ENCODE peak calls at places on chromosomes 4 and X, in eight cellular contexts. X, Y, L, Z, Q, B, W and K are unnamed samples.

GRCh38 chr4:1205641-1206298 is 33.4 kb upstream of the SPON2 start:
- DNase-seq in W (no peak), B (no peak), Y (no peak), L (peak; percentile 8), Q (no peak), Z (peak; percentile 17), X (no peak), K (no peak)

GRCh38 chr4:95510145-95510544 is 38.6 kb downstream of the UNC5C start:
- DNase-seq in W (no peak), Y (peak; percentile 68), X (peak; percentile 45), Z (no peak), Q (peak; percentile 21), L (peak; percentile 55), B (peak; percentile 62), K (no peak)

GRCh38 chrX:49001521-49002090 is 458 bp downstream of the GRIPAP1 start:
- DNase-seq in Y (peak; percentile 47), W (no peak), Q (peak; percentile 62), L (peak; percentile 70), Z (no peak), B (peak; percentile 46), X (peak; percentile 20), K (no peak)

GRCh38 chrX:44244008-44244407 is 99.5 kb downstream of the EFHC2 start:
- DNase-seq in Z (no peak), Y (peak; percentile 50), B (peak; percentile 49), L (peak; percentile 51), W (no peak), X (peak; percentile 30), Q (peak; percentile 28), K (no peak)

GRCh38 chr4:114302472-114302871 is 296.1 kb upstream of the UGT8 start:
- DNase-seq in X (no peak), Q (no peak), B (no peak), L (peak; percentile 11), Y (no peak), W (no peak), Z (no peak), K (peak; percentile 12)

GRCh38 chrX:71439898-71440297 is 73.7 kb downstream of the TAF1 start:
- DNase-seq in Q (no peak), W (no peak), B (no peak), Z (no peak), X (no peak), Y (no peak), L (no peak), K (no peak)

GRCh38 chr4:4860381-4860802 is 927 bp downstream of the MSX1 start:
- DNase-seq in Y (peak; percentile 31), W (no peak), L (no peak), Q (no peak), X (peak; percentile 22), Z (no peak), B (peak; percentile 20), K (no peak)

GRCh38 chr4:24664956-24665355 is 80.6 kb upstream of the DHX15 start:
- DNase-seq in B (peak; percentile 86), X (no peak), Z (no peak), Q (no peak), L (no peak), Y (peak; percentile 77), W (no peak), K (no peak)

GRCh38 chr4:39353478-39354177 is 12.5 kb downstream of the RFC1 start:
- DNase-seq in Z (no peak), B (peak; percentile 82), X (peak; percentile 20), L (no peak), Y (peak; percentile 92), Q (no peak), W (no peak), K (peak; percentile 29)

GRCh38 chrX:22686138-22686541 is 313.6 kb upstream of the DDX53 start:
- DNase-seq in Z (peak; percentile 15), L (no peak), Y (peak; percentile 91), W (no peak), Q (no peak), B (peak; percentile 95), X (no peak), K (peak; percentile 14)

GRCh38 chr4:74544655-74545361 is 99.9 kb downstream of the AREG start:
- DNase-seq in B (no peak), L (no peak), Y (peak; percentile 80), W (no peak), Z (no peak), X (peak; percentile 40), Q (no peak), K (no peak)

GRCh38 chr4:38669233-38669632 is 5.2 kb downstream of the KLF3 start:
- DNase-seq in Q (no peak), L (no peak), X (no peak), Z (no peak), Y (peak; percentile 56), B (peak; percentile 44), W (no peak), K (no peak)

GRCh38 chr4:135515295-135515694 is 1313.7 kb upstream of the PABPC4L start:
- DNase-seq in Y (peak; percentile 10), W (no peak), B (peak; percentile 2), Z (no peak), L (no peak), X (no peak), Q (no peak), K (no peak)

GRCh38 chr4:124745988-124746801 is 33.7 kb upstream of the ANKRD50 start:
- DNase-seq in W (no peak), B (peak; percentile 59), L (no peak), Q (no peak), X (peak; percentile 23), Y (peak; percentile 71), Z (no peak), K (no peak)

GRCh38 chr4:167774646-167775045 is 317.7 kb upstream of the ANXA10 start:
- DNase-seq in Z (no peak), Y (no peak), B (no peak), X (no peak), Q (no peak), L (no peak), W (no peak), K (no peak)

GRCh38 chr4:167775374-167775773 is 317.0 kb upstream of the ANXA10 start:
- DNase-seq in X (no peak), Y (no peak), Z (no peak), B (no peak), Q (no peak), W (no peak), L (no peak), K (peak; percentile 47)

GRCh38 chr4:167779864-167780263 is 312.5 kb upstream of the ANXA10 start:
- DNase-seq in B (no peak), Z (no peak), W (no peak), L (no peak), Q (no peak), X (no peak), Y (peak; percentile 14), K (no peak)

DNA sequence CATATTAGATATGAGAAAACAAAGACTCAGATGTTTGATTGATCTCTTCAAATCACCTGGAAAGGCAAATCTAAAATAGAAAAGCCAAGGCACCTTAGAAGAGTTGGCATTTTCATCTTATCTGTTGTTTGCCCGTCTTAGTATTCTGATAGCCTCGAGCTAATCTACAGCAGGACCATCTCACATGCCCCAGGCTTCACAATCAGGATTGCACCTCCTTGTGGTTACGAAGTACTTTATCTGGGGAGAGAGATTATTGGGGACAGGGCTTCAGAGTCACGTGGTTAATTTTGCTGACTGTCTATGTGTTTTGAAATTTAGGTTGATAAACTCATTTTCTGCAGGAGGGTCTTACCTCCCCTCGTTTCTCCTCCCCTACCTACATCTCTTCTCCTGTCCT is 313.1 kb upstream of the ANXA10 start:
- DNase-seq in Q (no peak), B (peak; percentile 14), Y (peak; percentile 19), W (no peak), Z (no peak), X (no peak), L (peak; percentile 17), K (no peak)
- TF ChIP-seq CTCF in Q (no peak), B (no peak), Y (peak; percentile 26), W (no peak), Z (no peak), X (no peak), L (peak; percentile 26), K (no peak)

DNA sequence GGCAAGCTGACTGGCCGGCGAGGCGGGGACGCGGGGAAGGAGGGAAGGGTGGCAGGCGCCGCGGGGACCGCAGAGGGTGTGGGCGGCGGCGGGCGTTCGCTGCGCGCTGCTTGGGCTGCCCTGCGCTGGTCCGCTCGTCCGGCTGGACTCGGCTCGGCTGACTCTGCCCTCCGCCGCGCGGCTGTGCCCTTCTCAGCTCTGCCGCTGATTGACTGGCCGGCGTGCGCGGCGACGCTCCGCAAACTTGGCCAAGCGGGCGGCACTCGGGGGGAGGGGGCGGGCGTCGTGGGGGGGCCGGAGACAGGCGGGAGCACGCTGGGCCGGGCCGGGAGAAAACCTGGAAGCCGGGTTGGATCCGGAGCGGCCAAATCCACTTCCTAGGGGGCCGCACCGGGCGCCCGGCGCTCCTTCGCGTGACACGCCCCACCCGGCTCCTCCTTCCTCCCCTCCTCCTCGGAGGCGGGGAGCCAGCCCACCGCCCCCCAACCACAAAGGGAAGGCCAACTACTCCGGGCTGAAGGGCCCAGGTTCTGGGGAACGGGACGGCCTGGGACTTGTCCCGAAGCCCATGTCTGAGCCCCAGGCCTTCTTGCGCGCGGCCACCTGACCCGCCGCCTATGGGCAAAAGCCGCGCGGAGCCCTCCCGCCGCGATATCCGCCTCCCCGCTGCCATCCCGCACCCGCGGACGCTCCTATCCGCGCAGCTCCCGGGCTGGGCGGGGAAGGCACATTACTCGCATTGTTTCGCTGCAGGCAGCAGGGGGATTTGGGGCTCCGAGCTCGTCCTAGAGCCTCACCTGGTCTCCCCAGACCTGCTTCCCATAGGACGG is at the start of gene GPC4:
- DNase-seq in X (peak; percentile 67), L (peak; percentile 86), W (no peak), Z (peak; percentile 22), B (peak; percentile 23), Q (peak; percentile 74), Y (peak; percentile 4), K (no peak)
- H3K4me3 ChIP-seq in X (peak within 1 kb of the TSS; percentile 67), L (peak within 1 kb of the TSS; percentile 78), W (peak within 1 kb of the TSS; percentile 57), Z (peak within 1 kb of the TSS; percentile 28), B (peak within 1 kb of the TSS; percentile 30), Q (peak within 1 kb of the TSS; percentile 74), Y (peak within 1 kb of the TSS; percentile 36), K (no peak within 1 kb of the TSS)

DNA sequence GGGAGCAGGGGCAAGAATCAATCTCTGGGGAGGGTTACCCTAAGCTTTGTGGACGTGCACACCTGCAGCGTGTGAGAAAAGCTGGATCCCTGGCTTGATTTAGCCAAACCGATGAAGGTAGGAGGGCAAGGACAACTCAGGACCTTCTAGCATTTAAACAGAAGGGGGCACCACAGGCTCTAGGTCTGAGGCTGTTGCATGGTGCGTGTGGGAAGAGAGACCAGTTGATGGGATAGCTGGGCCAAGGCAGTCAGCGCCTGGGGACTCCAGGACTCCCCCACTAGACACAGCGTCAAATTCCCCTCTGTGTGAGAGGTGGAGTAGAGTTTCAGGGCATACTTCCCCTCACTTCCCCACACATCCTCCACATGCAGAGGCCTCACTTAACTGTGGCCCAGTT is 4.3 kb downstream of the GABRQ start:
- DNase-seq in W (no peak), L (peak; percentile 60), Y (peak; percentile 1), Q (peak; percentile 63), Z (no peak), B (peak; percentile 0), X (peak; percentile 13), K (no peak)
- TF ChIP-seq CTCF in W (peak; percentile 40), L (peak; percentile 28), Y (no peak), Q (peak; percentile 44), Z (peak; percentile 18), B (no peak), X (peak; percentile 15), K (no peak)

DNA sequence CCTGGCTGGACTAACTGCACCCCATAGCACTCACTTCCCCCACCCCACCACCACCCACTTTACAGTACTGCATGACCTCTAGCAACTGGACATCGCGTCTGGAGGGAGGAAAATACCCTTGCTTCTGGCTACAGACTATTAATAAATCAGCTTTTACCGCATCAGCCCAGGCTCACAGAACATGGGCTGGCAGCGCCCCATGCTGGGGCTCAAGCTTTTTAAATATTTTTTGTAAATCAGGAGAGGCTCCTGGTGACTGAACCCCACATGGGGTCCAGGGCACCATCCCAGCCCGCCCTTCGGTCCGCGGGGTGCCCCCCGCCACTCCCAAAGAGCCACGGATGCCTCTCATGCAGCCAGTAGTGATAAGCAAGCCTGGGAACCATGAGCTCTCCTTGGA is 2.7 kb downstream of the HS6ST2 start:
- DNase-seq in L (peak; percentile 2), W (no peak), Q (peak; percentile 17), Z (no peak), X (no peak), B (no peak), Y (no peak), K (no peak)
- H3K4me3 ChIP-seq in L (peak overlapping the region; percentile 63), W (peak overlapping the region; percentile 51), Q (peak overlapping the region; percentile 63), Z (no peak overlapping the region), X (peak overlapping the region; percentile 42), B (no peak overlapping the region), Y (no peak overlapping the region), K (no peak overlapping the region)